ENCODE peak calls at places on chromosomes 3 and 15, in four cellular contexts. T, E, H and Y are unnamed samples.

GRCh38 chr3:155352900-155353490 is 59.5 kb upstream of the STRIT1 start:
- DNase-seq in E (peak), H (no peak), T (no peak), Y (no peak)

GRCh38 chr3:13517253-13517977 is 31.5 kb upstream of the FBLN2 start:
- DNase-seq in T (no peak), H (no peak), E (no peak), Y (no peak)

GRCh38 chr15:74651251-74651741 is 35.7 kb downstream of the CLK3 start:
- DNase-seq in E (no peak), T (no peak), H (no peak), Y (no peak)

GRCh38 chr3:40576431-40576830 is 51.7 kb downstream of the ZNF621 start:
- DNase-seq in E (no peak), T (no peak), H (no peak), Y (no peak)

GRCh38 chr3:111594205-111594604 is 941 bp downstream of the ZBED2 start:
- DNase-seq in E (peak), T (no peak), H (no peak), Y (peak)

GRCh38 chr3:124916837-124917409 is 17.6 kb downstream of the MUC13 start:
- DNase-seq in T (no peak), H (no peak), E (no peak), Y (no peak)

GRCh38 chr15:56358604-56359003 is 6.6 kb upstream of the TEX9 start:
- DNase-seq in E (no peak), H (no peak), T (no peak), Y (no peak)

GRCh38 chr3:42999212-42999611 is 20.1 kb downstream of the GASK1A start:
- DNase-seq in T (no peak), E (no peak), H (no peak), Y (no peak)

GRCh38 chr3:188673509-188674239 is 498.1 kb upstream of the TPRG1 start:
- DNase-seq in E (peak), H (no peak), T (no peak), Y (peak)

GRCh38 chr3:165194477-165195135 is 1.6 kb downstream of the SLITRK3 start:
- DNase-seq in T (no peak), H (no peak), E (no peak), Y (no peak)

GRCh38 chr3:151837057-151837456 is 23.1 kb downstream of the AADAC start:
- DNase-seq in T (no peak), H (no peak), E (peak), Y (peak)

GRCh38 chr15:34292591-34292990 is 45.0 kb downstream of the SLC12A6 start:
- DNase-seq in H (no peak), T (no peak), E (no peak), Y (no peak)

GRCh38 chr3:150150633-150151032 is 179.9 kb upstream of the PFN2 start:
- DNase-seq in E (no peak), T (no peak), H (no peak), Y (no peak)

GRCh38 chr3:132723024-132723462 is 834 bp upstream of the NPHP3 start:
- DNase-seq in T (no peak), H (no peak), E (peak), Y (no peak)

GRCh38 chr3:120196812-120197211 is 88.2 kb downstream of the GPR156 start:
- DNase-seq in H (no peak), E (peak), T (no peak), Y (no peak)

GRCh38 chr3:140651287-140651686 is 26.6 kb upstream of the TRIM42 start:
- DNase-seq in E (no peak), H (no peak), T (no peak), Y (no peak)

GRCh38 chr3:26118165-26118564 is 328.3 kb downstream of the OXSM start:
- DNase-seq in T (no peak), E (no peak), H (no peak), Y (peak)

GRCh38 chr15:85274315-85275050 is 105.9 kb upstream of the AKAP13 start:
- DNase-seq in E (no peak), T (no peak), H (no peak), Y (no peak)

GRCh38 chr3:161781381-161781780 is 284.8 kb downstream of the OTOL1 start:
- DNase-seq in T (no peak), E (no peak), H (no peak), Y (no peak)

GRCh38 chr3:45437388-45437787 is 49.0 kb downstream of the LARS2 start:
- DNase-seq in T (no peak), E (no peak), H (no peak), Y (no peak)

DNA sequence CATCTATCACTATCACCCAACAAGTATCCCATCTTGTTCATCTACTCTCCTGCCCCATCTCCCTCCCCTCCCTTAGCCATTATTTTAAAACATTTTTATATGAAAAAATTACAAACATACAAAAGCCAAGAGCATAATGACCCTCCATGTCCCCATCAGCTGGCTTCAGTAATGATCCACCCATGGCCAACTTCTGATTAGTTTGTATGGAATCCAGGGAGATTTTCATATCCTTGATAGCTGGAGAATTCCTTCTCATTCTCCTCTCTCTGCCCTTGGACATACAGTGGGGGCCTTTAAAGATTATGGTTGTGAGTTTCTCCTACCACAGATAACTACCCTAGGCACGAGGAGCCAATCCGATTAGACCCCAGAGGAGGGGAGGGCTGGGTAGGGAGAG is 40.2 kb downstream of the IRAK2 start:
- DNase-seq in E (no peak), T (no peak), H (no peak), Y (no peak)
- H3K27ac ChIP-seq in E (peak), T (no peak), H (peak), Y (peak)

DNA sequence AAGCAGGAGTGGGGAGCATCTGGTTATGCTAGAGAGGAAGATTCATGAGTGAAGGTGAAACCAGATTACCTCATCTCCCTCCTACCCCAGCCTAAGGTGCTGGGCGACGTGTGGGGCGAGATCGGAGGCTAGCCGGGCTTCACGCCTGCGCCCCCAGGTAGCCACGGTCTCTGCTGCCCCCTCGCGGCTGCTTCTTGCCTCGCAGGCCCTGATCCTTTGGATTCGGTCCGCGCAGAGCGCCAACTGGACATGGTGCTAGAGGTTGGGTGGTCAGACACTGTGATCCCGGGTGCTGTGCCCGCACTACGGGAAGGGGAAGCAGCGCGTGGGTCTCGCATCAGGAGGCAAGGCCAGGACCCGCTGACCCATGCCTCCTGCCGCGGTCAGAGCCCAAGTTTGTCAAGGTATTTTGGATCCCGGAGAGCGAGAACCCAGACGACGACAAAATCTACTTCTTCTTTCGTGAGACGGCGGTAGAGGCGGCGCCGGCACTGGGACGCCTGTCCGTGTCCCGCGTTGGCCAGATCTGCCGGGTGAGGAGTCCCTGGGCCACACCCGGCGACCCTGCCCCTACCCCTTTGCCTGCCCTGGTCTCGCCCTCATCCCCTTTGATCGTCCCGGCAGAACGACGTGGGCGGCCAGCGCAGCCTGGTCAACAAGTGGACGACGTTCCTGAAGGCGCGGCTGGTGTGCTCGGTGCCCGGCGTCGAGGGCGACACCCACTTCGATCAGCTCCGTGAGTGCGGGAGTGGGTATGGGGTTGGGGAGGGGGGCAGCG is 4.2 kb downstream of the SEMA3B start:
- DNase-seq in E (peak), H (peak), T (peak), Y (peak)
- H3K27ac ChIP-seq in E (peak), H (peak), T (no peak), Y (no peak)

DNA sequence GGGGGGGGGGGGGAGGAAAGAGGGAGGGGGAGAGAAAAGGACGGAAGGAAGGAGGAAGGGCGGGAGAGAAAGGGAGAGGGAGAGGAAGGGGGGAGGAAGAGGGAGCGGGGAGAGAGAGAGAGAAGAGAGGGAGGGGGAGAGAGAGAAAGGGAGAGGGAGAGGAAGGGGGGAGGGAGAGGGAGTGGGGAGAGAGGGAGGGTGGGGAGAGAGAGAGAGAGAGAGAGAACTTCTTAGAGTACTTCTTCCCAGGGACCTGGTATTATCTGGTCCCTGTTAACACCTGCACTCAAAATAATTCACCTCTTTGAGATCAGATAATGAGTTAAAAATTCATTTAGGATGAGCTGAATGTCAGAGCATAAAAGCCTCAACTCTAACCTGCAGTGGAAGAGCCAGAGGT is 1.1 kb downstream of the SEC13 start:
- DNase-seq in H (no peak), E (no peak), T (no peak), Y (no peak)
- H3K27ac ChIP-seq in H (no peak), E (no peak), T (no peak), Y (peak)

DNA sequence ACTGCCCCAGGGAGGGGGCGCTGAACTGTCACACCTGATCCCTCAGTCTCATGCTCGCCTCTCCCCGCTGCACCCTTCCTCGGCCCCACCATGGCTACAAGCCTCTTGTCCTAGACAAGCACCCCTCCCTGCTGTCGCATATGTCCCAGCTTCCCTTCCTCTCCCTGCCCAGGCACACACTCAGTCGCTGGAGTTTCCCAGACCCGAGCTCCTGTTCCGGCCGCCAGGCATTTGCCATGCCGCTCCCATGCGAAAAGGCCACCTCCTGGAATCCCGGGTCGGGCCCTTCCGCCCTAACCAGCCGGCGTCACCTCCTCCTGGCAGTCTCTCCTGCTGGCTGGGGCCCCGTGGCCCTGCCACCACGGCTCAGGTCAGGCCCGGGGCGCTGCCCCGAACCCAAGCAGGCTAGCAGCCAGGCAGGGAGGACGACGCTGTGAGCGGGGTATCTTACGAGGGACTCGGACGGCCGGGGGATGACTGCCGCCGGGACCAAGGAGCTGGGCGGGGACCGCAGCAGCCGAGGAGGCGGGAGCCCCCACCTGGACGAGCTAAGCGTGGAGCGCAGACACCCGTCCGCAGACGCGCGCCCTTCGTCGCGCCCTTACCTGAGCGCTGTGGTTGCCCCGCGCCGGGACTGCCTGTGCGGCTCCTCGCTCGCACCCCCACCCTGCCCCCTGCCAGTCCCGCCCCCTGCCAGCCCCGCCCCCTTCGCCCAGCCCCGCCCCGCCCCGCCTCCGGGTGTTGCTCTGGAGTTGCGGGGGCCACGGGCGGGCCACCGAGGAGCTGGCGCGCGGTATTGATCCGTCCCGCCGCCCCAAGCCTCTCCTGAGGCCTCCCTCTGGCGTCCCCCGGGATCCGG is at the start of gene ALS2CL:
- DNase-seq in T (peak), E (peak), H (no peak), Y (no peak)
- H3K27ac ChIP-seq in T (peak), E (peak), H (no peak), Y (no peak)

GRCh38 chr3:128074851-128075515 is 22.7 kb downstream of the SEC61A1 start:
- DNase-seq in E (no peak), H (no peak), T (no peak), Y (no peak)
- H3K27ac ChIP-seq in E (peak), H (peak), T (no peak), Y (no peak)

GRCh38 chr15:63079938-63080626 is 37.5 kb downstream of the TPM1 start:
- DNase-seq in T (no peak), E (peak), H (no peak), Y (peak)
- H3K27ac ChIP-seq in T (no peak), E (no peak), H (no peak), Y (no peak)

DNA sequence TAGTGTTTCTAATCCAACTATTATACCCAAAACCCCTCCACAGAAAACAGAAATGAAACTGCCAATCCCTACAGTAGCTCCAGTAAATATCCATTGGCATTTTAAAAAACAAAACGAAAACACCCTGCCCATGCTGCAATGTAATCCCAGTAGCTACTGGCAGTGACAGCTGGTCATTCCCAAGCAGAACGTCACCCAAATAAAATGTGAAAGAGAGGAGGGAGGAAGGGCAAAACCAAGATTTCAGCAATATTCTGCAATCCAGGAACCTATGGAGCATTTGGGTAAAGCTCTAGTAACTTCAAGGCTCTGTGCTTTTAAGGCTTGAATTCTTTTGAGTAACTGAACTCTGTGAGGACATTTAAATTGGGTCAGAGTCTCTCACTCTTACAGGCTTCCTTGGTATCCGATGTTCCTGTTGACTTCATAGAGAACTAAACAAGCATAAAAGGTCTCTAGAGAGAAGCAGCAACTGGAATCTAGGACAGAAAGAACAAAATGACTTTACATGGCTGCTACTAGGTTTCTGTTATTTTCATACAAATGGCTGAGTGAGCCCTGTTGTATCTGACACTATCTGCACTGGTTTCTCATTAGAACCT is 136.2 kb downstream of the TNIK start:
- DNase-seq in T (no peak), H (no peak), E (no peak), Y (peak)
- H3K27ac ChIP-seq in T (no peak), H (no peak), E (no peak), Y (no peak)

DNA sequence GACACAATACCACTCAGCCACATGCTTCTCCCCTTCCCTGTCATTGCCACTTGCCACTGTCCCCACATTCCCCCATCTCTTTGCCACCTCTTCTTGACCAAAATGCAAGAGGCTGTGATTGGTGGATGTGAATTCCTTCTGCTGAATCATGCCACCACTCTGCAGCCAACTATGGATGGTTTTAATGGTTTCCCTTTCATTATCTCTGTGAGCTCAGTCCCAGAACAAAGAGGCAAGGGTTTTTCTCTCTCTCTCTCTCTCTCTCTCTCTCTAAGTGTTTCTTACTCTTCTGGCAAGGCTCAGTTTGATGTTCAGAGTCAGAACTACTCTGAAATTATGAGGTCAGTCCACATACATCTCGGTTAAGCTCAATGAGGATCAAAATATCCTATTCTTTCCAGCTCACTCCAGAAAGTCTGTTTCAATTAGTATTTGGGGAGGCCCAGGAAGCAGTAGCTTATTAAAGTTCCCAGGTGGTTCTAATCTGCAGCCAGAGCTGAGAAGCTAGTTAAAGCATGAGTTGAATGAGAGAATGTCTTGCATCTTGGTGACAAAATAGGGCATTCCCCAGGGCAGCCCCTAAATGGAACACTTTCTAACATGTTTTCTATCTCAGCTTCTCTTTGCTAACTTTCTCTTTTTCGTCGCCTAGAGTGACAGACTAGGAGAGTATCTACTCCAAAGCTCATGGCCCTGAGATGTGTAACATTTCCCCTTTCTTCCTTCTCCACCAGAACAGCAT is 8.5 kb upstream of the ILDR1 start:
- DNase-seq in E (no peak), T (no peak), H (no peak), Y (peak)
- H3K27ac ChIP-seq in E (no peak), T (no peak), H (no peak), Y (no peak)

GRCh38 chr3:50210176-50210509 is 5.1 kb downstream of the SLC38A3 start:
- DNase-seq in E (no peak), H (no peak), T (no peak), Y (no peak)
- H3K27ac ChIP-seq in E (no peak), H (no peak), T (no peak), Y (no peak)

DNA sequence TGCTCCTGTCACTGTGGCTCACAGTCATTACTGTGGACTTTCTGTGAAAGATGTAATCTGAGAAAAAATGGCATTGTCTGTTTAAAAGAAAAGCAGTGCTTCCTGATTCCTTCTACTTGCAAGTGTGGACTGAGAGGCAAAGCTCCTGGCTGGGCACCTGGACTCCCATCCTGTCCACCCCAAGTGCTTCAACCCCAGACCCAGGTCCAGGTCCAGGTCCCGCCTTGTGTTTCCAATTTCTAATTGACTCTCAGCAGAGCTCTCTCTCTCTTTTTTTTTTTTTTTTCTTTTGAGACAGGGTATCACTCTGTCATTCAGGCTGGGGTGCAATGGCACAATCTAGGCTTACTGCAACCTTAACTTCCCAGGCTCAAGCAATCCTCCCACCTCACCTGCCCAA is 94.9 kb downstream of the ATP10A start:
- DNase-seq in T (no peak), H (no peak), E (no peak), Y (no peak)
- H3K27ac ChIP-seq in T (no peak), H (no peak), E (no peak), Y (no peak)